ENCODE peak calls at places on chromosomes 13 and 19, in seven cellular contexts. N is IMR-90, M is K562, F is fibroblast of lung, Q is neuronal stem cell, V is SK-N-SH, K is PC-3. P is an unnamed sample. For H3K4me1, the result is how much of the 10 kb centered on the place peaks cover.

GRCh38 chr13:52405369-52405766 is 604 bp downstream of the THSD1 start:
- DNase-seq in N (no peak), M (no peak), F (no peak), Q (no peak), V (peak), K (no peak), P (peak)

GRCh38 chr13:109862627-109863026 is 76.2 kb upstream of the IRS2 start:
- DNase-seq in N (peak), M (no peak), F (peak), Q (no peak), V (no peak), K (peak), P (peak)

GRCh38 chr19:50798116-50798942 is 8.1 kb downstream of the ACP4 start:
- DNase-seq in N (no peak), M (no peak), F (no peak), Q (no peak), V (peak), K (no peak), P (no peak)

GRCh38 chr13:50643055-50643454 is 200.4 kb downstream of the DLEU7 start:
- DNase-seq in N (no peak), M (no peak), F (no peak), Q (no peak), V (no peak), K (no peak), P (no peak)

GRCh38 chr13:75861786-75862185 is 225.7 kb downstream of the LMO7 start:
- DNase-seq in N (peak), M (no peak), F (no peak), Q (no peak), V (no peak), K (no peak), P (peak)

GRCh38 chr13:46172531-46172991 is 9.4 kb downstream of the LCP1 start:
- DNase-seq in N (no peak), M (no peak), F (no peak), Q (no peak), V (no peak), K (no peak), P (no peak)

GRCh38 chr19:44653977-44654784 is 10.5 kb downstream of the PVR start:
- DNase-seq in N (peak), M (peak), F (peak), Q (peak), V (no peak), K (peak), P (peak)

GRCh38 chr13:102195566-102196462 is 206.0 kb downstream of the FGF14 start:
- DNase-seq in N (peak), M (no peak), F (peak), Q (no peak), V (peak), K (peak), P (no peak)

GRCh38 chr19:35666251-35666913 is at the start of gene UPK1A:
- DNase-seq in N (no peak), M (no peak), F (no peak), Q (no peak), V (no peak), K (no peak), P (no peak)

GRCh38 chr13:81302125-81302524 is 961.2 kb upstream of the SPRY2 start:
- DNase-seq in N (no peak), M (no peak), F (no peak), Q (no peak), V (no peak), K (no peak), P (no peak)

GRCh38 chr13:21625366-21625765 is 21.4 kb upstream of the MICU2 start:
- DNase-seq in N (peak), M (peak), F (peak), Q (no peak), V (peak), K (peak), P (no peak)

GRCh38 chr19:10134040-10134439 is 14.3 kb upstream of the EIF3G start:
- DNase-seq in N (no peak), M (no peak), F (no peak), Q (no peak), V (no peak), K (no peak), P (no peak)
- H3K9ac ChIP-seq in N (no peak), M (no peak), F (no peak), Q (no peak), V (no peak), K (no peak), P (no peak)

GRCh38 chr19:28159065-28159464 is 1053.9 kb downstream of the UQCRFS1 start:
- DNase-seq in N (no peak), M (no peak), F (no peak), Q (no peak), V (no peak), K (no peak), P (no peak)
- H3K4me1 ChIP-seq in N (under half), M (under half), F (under half), Q (under half), V (under half), K (under half), P (under half)

GRCh38 chr13:113724016-113724758 is 34.8 kb upstream of the TMEM255B start:
- DNase-seq in N (no peak), M (no peak), F (no peak), Q (no peak), V (no peak), K (no peak), P (no peak)
- H3K9ac ChIP-seq in N (no peak), M (no peak), F (no peak), Q (no peak), V (no peak), K (no peak), P (no peak)

GRCh38 chr19:18387395-18387794 is 1.4 kb downstream of the GDF15 start:
- DNase-seq in N (no peak), M (no peak), F (peak), Q (no peak), V (no peak), K (no peak), P (no peak)
- H3K4me1 ChIP-seq in N (under half), M (under half), F (under half), Q (under half), V (under half), K (under half), P (under half)

DNA sequence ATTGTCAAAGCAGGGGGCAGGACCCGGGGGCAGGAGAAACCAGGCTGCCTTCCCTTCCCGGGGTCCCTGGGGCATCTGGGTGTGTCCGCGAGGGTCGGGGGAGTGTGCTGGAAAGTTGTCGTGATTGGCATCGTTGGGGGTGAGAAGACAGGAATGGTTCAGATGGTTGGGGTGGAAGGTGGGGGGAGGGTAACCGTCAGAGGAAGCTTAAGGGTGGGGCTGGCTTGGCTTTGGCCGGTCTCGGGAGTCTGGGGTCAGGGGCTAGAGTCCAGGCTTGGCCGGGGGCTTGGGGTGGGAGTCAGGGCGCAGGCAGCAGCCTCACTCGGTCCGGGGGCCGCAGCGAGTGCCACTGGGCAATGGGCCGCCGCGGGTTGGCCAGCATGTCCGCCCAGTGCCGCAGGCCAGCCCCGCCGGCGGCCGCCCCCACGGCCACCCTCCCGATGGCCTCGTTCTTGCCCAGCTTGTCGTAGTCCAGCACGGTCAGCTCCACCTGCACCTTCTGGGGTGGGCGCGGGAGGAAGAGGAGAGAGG is 6.8 kb upstream of the DNAAF3 start:
- DNase-seq in N (no peak), M (no peak), F (no peak), Q (no peak), V (no peak), K (no peak), P (no peak)
- H3K9ac ChIP-seq in N (peak), M (peak), F (peak), Q (peak), V (no peak), K (peak), P (peak)

GRCh38 chr19:56109216-56109615 is 11.9 kb downstream of the ZNF787 start:
- DNase-seq in N (peak), M (no peak), F (no peak), Q (no peak), V (no peak), K (no peak), P (no peak)
- H3K4me1 ChIP-seq in N (under half), M (under half), F (under half), Q (under half), V (under half), K (under half), P (half or more)

GRCh38 chr19:46953955-46954501 is 65.6 kb upstream of the NPAS1 start:
- DNase-seq in N (no peak), M (no peak), F (no peak), Q (no peak), V (no peak), K (no peak), P (no peak)

GRCh38 chr19:46952874-46953273 is 66.8 kb upstream of the NPAS1 start:
- DNase-seq in N (no peak), M (no peak), F (no peak), Q (no peak), V (no peak), K (no peak), P (no peak)

GRCh38 chr19:46951236-46951986 is 68.2 kb upstream of the NPAS1 start:
- DNase-seq in N (peak), M (no peak), F (peak), Q (no peak), V (no peak), K (peak), P (peak)

GRCh38 chr19:46954502-46955004 is 65.1 kb upstream of the NPAS1 start:
- DNase-seq in N (no peak), M (peak), F (no peak), Q (no peak), V (no peak), K (no peak), P (no peak)

DNA sequence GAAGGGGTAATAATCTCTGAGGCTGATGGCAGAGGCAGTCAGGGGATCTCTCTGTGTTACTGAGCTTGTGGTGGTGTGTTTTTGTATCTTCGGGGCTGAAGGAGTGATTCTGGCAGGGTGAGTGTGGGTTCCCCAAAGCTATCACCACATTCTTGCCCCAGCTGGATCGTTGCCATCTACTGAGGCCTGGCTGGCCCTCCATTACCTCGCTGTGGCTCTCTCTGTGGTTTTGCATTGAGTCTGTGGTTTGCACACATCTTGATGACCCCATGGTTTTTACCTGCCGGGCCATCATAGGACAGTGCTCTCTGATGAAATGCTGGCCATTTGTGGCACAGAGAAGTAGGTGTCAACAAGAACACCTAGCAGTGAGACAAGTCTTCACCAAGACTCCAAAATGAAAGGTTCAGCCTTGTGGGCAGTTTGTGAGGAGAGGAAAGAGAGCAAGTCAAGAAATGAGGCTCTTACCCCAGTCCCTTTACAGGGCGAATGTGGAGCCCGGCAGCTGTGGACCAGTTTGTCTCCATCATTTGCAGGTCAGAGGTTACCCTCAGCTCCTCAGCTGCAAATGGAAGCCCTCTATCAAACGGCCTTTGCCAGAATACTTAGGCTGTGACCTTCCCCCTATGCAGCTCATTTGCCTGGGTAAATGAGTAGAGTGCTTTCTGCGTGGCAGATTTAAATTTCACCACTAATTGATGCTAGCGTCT is 69.0 kb upstream of the NPAS1 start:
- DNase-seq in N (no peak), M (no peak), F (no peak), Q (no peak), V (no peak), K (no peak), P (no peak)
- H3K9ac ChIP-seq in N (no peak), M (no peak), F (no peak), Q (no peak), V (no peak), K (peak), P (no peak)

DNA sequence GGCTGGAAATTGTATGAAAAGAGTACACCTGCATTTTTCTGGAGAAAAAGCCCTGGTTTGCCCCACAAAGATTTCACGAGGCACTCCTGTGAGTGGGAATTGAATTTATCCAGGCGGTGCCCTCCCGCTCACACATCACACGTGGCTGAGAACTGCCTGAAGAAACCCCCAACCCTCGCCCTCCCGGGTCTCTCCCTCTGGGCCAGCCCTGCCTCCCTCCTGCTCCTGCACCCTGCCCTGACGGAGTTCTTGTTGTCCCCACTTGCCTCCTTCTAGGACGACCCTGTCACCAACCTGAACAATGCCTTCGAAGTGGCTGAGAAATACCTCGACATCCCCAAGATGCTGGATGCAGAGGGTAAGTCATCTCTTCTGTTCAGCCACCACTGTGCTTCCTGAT is 35.2 kb downstream of the CAPN12 start:
- DNase-seq in N (no peak), M (no peak), F (no peak), Q (no peak), V (no peak), K (no peak), P (no peak)
- H3K4me1 ChIP-seq in N (under half), M (under half), F (half or more), Q (under half), V (under half), K (under half), P (under half)

P was measured in adipocyte.